ENCODE peak calls at places on chromosomes 11 and 22, in ten cellular contexts. I is adrenal gland, G is AG04449, K is colonic mucosa, L is lower lobe of right lung, F is cardiac muscle cell, Y is fibroblast of mammary gland, Z is PC-9, V is SK-N-SH, H is aorta. U is an unnamed sample.

GRCh38 chr11:16001899-16002426 is 354.4 kb downstream of the SOX6 start:
- DNase-seq in K (peak), V (no peak), Y (peak), L (peak), H (no peak), F (peak), Z (peak), G (peak), I (no peak), U (peak)

GRCh38 chr22:46233231-46233630 is 16.9 kb downstream of the CDPF1 start:
- DNase-seq in K (no peak), H (peak), Z (no peak), G (no peak), I (peak), Y (peak), V (no peak), F (no peak), L (no peak), U (no peak)

GRCh38 chr11:119752946-119753345 is 23.9 kb upstream of the NECTIN1 start:
- DNase-seq in G (no peak), K (no peak), H (no peak), Y (no peak), F (no peak), Z (no peak), L (no peak), V (no peak), I (no peak), U (no peak)

GRCh38 chr11:134763030-134763388 is 351.0 kb upstream of the B3GAT1 start:
- DNase-seq in G (no peak), H (no peak), I (no peak), V (peak), L (no peak), F (no peak), Z (no peak), K (no peak), Y (no peak), U (no peak)

GRCh38 chr11:10931761-10932700 is 74.2 kb upstream of the ZBED5 start:
- DNase-seq in K (peak), G (no peak), Y (no peak), F (peak), I (no peak), H (no peak), V (no peak), L (peak), Z (no peak), U (no peak)

GRCh38 chr22:10961043-10961860 is 4566.7 kb upstream of the OR11H1 start:
- DNase-seq in F (no peak), Y (no peak), L (peak), I (no peak), K (no peak), V (peak), G (no peak), Z (no peak), H (peak), U (no peak)

GRCh38 chr11:77081976-77082836 is 15.4 kb downstream of the CAPN5 start:
- DNase-seq in G (no peak), L (peak), Z (no peak), F (no peak), H (peak), Y (no peak), K (no peak), V (peak), I (peak), U (no peak)

GRCh38 chr22:37519268-37520195 is at the start of gene CARD10:
- DNase-seq in H (no peak), F (peak), G (no peak), K (peak), Y (no peak), Z (peak), L (no peak), V (peak), I (no peak), U (no peak)

GRCh38 chr11:88480217-88480616 is 142.7 kb upstream of the CTSC start:
- DNase-seq in Z (peak), F (peak), L (no peak), I (peak), G (peak), K (no peak), Y (peak), H (no peak), V (no peak), U (peak)

GRCh38 chr11:86636275-86636674 is 36.1 kb downstream of the ME3 start:
- DNase-seq in F (no peak), K (no peak), Z (no peak), H (no peak), Y (no peak), G (no peak), V (no peak), I (no peak), L (no peak), U (peak)

GRCh38 chr11:17473071-17473744 is 3.4 kb downstream of the ABCC8 start:
- DNase-seq in V (peak), F (peak), K (no peak), L (no peak), H (no peak), I (no peak), G (no peak), Z (no peak), Y (no peak), U (no peak)

GRCh38 chr22:31661851-31662667 is at the start of gene PISD:
- DNase-seq in L (peak), Z (peak), F (peak), I (peak), K (peak), G (no peak), H (peak), Y (peak), V (peak), U (peak)

GRCh38 chr22:50620861-50621490 is 7.0 kb downstream of the ARSA start:
- DNase-seq in F (no peak), I (no peak), L (no peak), Z (no peak), Y (peak), K (peak), H (no peak), V (no peak), G (no peak), U (no peak)

GRCh38 chr22:46087816-46088277 is 62.5 kb upstream of the PPARA start:
- DNase-seq in L (peak), Y (peak), H (peak), G (no peak), F (peak), Z (no peak), V (peak), K (peak), I (peak), U (no peak)

GRCh38 chr11:803770-804598 is 1.0 kb downstream of the PIDD1 start:
- DNase-seq in G (no peak), H (no peak), Y (no peak), L (no peak), I (no peak), V (peak), Z (no peak), F (no peak), K (no peak), U (no peak)

GRCh38 chr11:802693-803466 is 2.2 kb downstream of the PIDD1 start:
- DNase-seq in F (no peak), I (no peak), K (no peak), G (no peak), H (no peak), L (no peak), Z (no peak), Y (no peak), V (no peak), U (no peak)

GRCh38 chr11:804599-804964 is 449 bp downstream of the PIDD1 start:
- DNase-seq in G (no peak), K (no peak), V (peak), H (no peak), L (no peak), I (no peak), F (no peak), Y (no peak), Z (no peak), U (no peak)

GRCh38 chr11:802018-802617 is 2.9 kb downstream of the PIDD1 start:
- DNase-seq in G (no peak), Y (no peak), L (no peak), H (no peak), I (no peak), F (no peak), K (no peak), V (no peak), Z (no peak), U (no peak)

GRCh38 chr11:803467-803742 is 1.6 kb downstream of the PIDD1 start:
- DNase-seq in Z (no peak), I (no peak), Y (no peak), H (no peak), G (no peak), K (no peak), L (no peak), F (no peak), V (no peak), U (no peak)
- H3K4me3 ChIP-seq in Z (no peak), I (no peak), Y (peak), H (no peak), G (peak), K (no peak), L (no peak), F (no peak), V (peak), U (no peak)

GRCh38 chr22:36002861-36003260 is 25.8 kb downstream of the RBFOX2 start:
- DNase-seq in L (no peak), F (no peak), H (no peak), K (no peak), Z (no peak), Y (no peak), I (no peak), G (no peak), V (no peak), U (no peak)
- H3K4me3 ChIP-seq in L (no peak), F (no peak), H (no peak), K (no peak), Z (no peak), Y (no peak), I (no peak), G (no peak), V (no peak), U (no peak)

GRCh38 chr11:117806906-117807305 is 9.9 kb upstream of the DSCAML1 start:
- DNase-seq in Z (no peak), Y (no peak), H (peak), F (no peak), L (no peak), V (no peak), K (no peak), I (no peak), G (no peak), U (no peak)

GRCh38 chr11:117807482-117808272 is 10.7 kb upstream of the DSCAML1 start:
- DNase-seq in G (no peak), I (peak), K (peak), Y (peak), L (peak), F (peak), H (peak), Z (peak), V (peak), U (no peak)

GRCh38 chr11:117808768-117809167 is 11.8 kb upstream of the DSCAML1 start:
- DNase-seq in K (no peak), F (no peak), V (no peak), Y (peak), H (peak), G (no peak), L (no peak), Z (no peak), I (no peak), U (no peak)

GRCh38 chr11:117805048-117805447 is 8.0 kb upstream of the DSCAML1 start:
- DNase-seq in Z (no peak), V (no peak), I (no peak), F (no peak), H (no peak), K (no peak), Y (no peak), L (no peak), G (no peak), U (no peak)

GRCh38 chr11:117809236-117810055 is 12.4 kb upstream of the DSCAML1 start:
- DNase-seq in H (peak), I (peak), G (no peak), L (peak), Z (peak), V (peak), F (peak), K (peak), Y (peak), U (no peak)
- H3K4me3 ChIP-seq in H (no peak), I (no peak), G (no peak), L (no peak), Z (no peak), V (no peak), F (no peak), K (no peak), Y (no peak), U (no peak)

DNA sequence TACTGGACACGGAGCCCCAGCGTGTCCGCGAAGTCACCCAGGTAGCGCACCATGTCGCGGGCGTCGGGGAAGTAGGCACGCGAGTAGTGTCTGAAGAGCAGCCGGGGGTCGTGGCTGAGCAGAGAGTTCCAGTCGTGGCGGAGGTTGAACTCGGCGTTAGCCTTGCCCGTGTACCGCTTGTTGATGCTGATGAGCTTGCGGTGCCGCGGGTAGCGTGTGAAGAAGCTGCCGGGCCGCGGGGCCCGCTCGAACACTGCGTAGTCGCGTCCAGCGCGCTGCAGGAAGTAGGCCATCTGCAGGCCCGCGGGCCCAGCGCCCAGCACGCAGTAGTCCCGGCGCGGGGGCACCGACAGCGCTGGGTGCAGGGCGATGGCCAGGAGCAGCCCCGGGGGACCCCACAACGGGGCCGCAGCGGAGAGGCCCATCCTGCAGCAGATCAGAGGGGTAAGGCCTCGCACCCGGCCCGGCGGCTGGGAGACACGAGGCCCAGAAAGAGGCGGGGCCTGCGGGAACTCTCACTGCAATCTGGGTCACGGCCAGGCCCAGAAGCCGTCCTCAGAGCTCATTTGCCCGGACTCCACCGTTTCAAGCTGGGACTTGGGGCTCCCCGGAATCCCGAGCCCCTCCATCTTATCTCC is 723 bp downstream of the FOXRED2 start:
- DNase-seq in V (no peak), Z (no peak), L (no peak), H (no peak), F (no peak), I (no peak), G (no peak), K (no peak), Y (no peak), U (no peak)
- H3K4me3 ChIP-seq in V (peak), Z (peak), L (peak), H (no peak), F (peak), I (no peak), G (peak), K (no peak), Y (peak), U (peak)

GRCh38 chr11:62853279-62853965 is 14.0 kb upstream of the WDR74 start:
- DNase-seq in L (no peak), K (no peak), H (no peak), G (no peak), V (no peak), F (no peak), Z (no peak), I (no peak), Y (no peak), U (no peak)
- H3K4me3 ChIP-seq in L (peak), K (peak), H (no peak), G (peak), V (peak), F (peak), Z (peak), I (no peak), Y (peak), U (peak)

DNA sequence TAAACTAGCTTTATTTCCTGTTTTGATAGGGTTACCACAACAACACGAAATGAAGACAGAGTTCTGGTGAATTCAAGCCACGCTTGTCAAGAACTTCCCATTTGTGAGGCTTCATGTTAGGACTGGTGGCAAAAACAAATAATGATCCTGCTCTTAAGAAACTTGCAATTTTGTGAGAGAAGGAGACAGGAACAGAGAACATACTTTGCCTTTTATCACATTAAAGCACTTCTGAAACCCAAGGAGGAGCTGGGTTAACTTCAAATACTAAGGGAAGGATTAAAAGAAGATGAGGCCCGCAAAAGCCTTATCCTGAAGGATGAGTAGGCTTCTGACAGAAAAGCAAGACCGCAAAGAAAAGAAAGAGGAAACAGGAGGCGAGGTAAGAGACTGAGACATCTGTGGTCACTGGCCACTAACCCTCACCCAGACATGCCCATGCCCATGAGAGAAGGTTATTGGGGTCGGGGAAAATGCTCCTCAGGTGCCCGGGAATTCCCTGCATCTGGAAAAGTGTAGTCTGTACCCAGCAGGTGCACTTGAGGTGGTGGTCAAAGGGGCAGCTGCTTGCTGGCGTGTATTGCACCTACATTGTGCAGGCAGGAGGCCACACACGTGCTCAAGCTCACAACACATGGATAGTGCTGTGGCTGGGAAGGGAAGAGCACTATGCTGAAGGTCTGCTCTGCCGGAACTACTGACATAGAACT is 50.5 kb downstream of the MAPK1 start:
- DNase-seq in H (no peak), Z (no peak), L (no peak), Y (peak), I (no peak), K (peak), V (peak), F (peak), G (peak), U (peak)
- H3K4me3 ChIP-seq in H (no peak), Z (no peak), L (peak), Y (no peak), I (no peak), K (no peak), V (no peak), F (no peak), G (no peak), U (no peak)

GRCh38 chr11:95232666-95233065 is 1.7 kb upstream of the SESN3 start:
- DNase-seq in K (no peak), I (no peak), G (no peak), V (no peak), Z (no peak), F (no peak), Y (no peak), H (no peak), L (no peak), U (no peak)
- H3K4me3 ChIP-seq in K (peak), I (peak), G (no peak), V (peak), Z (no peak), F (peak), Y (peak), H (peak), L (peak), U (peak)

U was measured in epithelial cell of proximal tubule.